ENCODE peak calls at places on chromosomes 4 and X, in seven cellular contexts. H, Q, U, R, K, F and G are unnamed samples.

GRCh38 chr4:88705805-88706518 is 8.3 kb upstream of the NAP1L5 start:
- DNase-seq in U (no peak), K (peak), H (no peak), F (peak), R (no peak), Q (peak), G (no peak)

GRCh38 chr4:169042608-169043007 is 32.6 kb upstream of the CBR4 start:
- DNase-seq in K (no peak), F (no peak), Q (no peak), R (no peak), H (no peak), U (no peak), G (no peak)

GRCh38 chr4:150090836-150091235 is 12.6 kb downstream of the DCLK2 start:
- DNase-seq in R (no peak), U (no peak), Q (peak), F (no peak), K (no peak), H (no peak), G (no peak)

GRCh38 chrX:78024349-78025108 is 55.1 kb upstream of the PGAM4 start:
- DNase-seq in R (peak), F (peak), U (peak), K (peak), Q (peak), H (peak), G (peak)

GRCh38 chr4:146634825-146635224 is 3.9 kb upstream of the POU4F2 start:
- DNase-seq in R (no peak), F (no peak), U (no peak), Q (no peak), H (no peak), K (no peak), G (no peak)

GRCh38 chr4:80202784-80203553 is 5.7 kb downstream of the PRDM8 start:
- DNase-seq in Q (peak), K (no peak), R (no peak), F (peak), H (no peak), U (no peak), G (no peak)

GRCh38 chrX:30822719-30823118 is 66.3 kb downstream of the TAB3 start:
- DNase-seq in H (no peak), R (no peak), U (peak), Q (no peak), F (no peak), K (no peak), G (no peak)

GRCh38 chrX:65516756-65517155 is 17.8 kb downstream of the LAS1L start:
- DNase-seq in R (no peak), F (no peak), U (no peak), H (no peak), K (no peak), Q (no peak), G (no peak)

GRCh38 chr4:85659626-85660213 is 184.8 kb downstream of the ARHGAP24 start:
- DNase-seq in R (no peak), F (no peak), Q (no peak), K (no peak), U (no peak), H (no peak), G (no peak)

GRCh38 chr4:41146716-41147506 is 67.4 kb downstream of the APBB2 start:
- DNase-seq in Q (peak), R (no peak), F (peak), H (no peak), K (no peak), U (no peak), G (no peak)

GRCh38 chr4:186724048-186724860 is 598 bp upstream of the FAT1 start:
- DNase-seq in H (peak), Q (peak), R (no peak), U (peak), K (peak), F (no peak), G (peak)

GRCh38 chr4:140242357-140243284 is 88.6 kb upstream of the MAML3 start:
- DNase-seq in U (no peak), R (no peak), Q (no peak), F (no peak), K (no peak), H (no peak), G (peak)

GRCh38 chrX:14030248-14030592 is 528 bp upstream of the GEMIN8 start:
- DNase-seq in H (no peak), U (peak), K (peak), Q (peak), F (peak), R (no peak), G (no peak)

GRCh38 chrX:106177106-106177981 is 9.2 kb downstream of the PWWP3B start:
- DNase-seq in F (no peak), U (no peak), Q (no peak), K (no peak), R (no peak), H (no peak), G (no peak)

GRCh38 chrX:3711331-3711917 is 2.0 kb downstream of the PRKX start:
- DNase-seq in K (no peak), F (no peak), H (no peak), U (peak), Q (no peak), R (no peak), G (peak)

GRCh38 chrX:39905946-39906345 is 191.8 kb downstream of the BCOR start:
- DNase-seq in H (no peak), Q (no peak), K (no peak), F (peak), R (no peak), U (no peak), G (no peak)

GRCh38 chrX:9071031-9071650 is 37.2 kb upstream of the FAM9B start:
- DNase-seq in F (peak), H (no peak), K (no peak), Q (peak), R (no peak), U (no peak), G (no peak)

GRCh38 chr4:67658302-67658701 is 42.7 kb downstream of the UBA6 start:
- DNase-seq in F (no peak), H (no peak), U (no peak), K (peak), R (no peak), Q (no peak), G (no peak)

GRCh38 chrX:77167993-77168392 is 279.2 kb upstream of the FGF16 start:
- DNase-seq in R (no peak), H (no peak), K (no peak), Q (no peak), F (peak), U (no peak), G (no peak)

GRCh38 chrX:63929608-63930007 is 144.6 kb upstream of the ARHGEF9 start:
- DNase-seq in U (no peak), F (no peak), H (no peak), Q (no peak), R (no peak), K (no peak), G (no peak)

GRCh38 chr4:5146248-5146647 is 95.0 kb downstream of the STK32B start:
- DNase-seq in H (no peak), U (no peak), Q (no peak), K (no peak), F (no peak), R (no peak), G (no peak)

GRCh38 chrX:72304877-72305276 is 837 bp downstream of the CITED1 start:
- DNase-seq in U (no peak), H (peak), K (no peak), Q (no peak), F (no peak), R (no peak), G (no peak)

GRCh38 chr4:127782275-127783025 is at the start of gene HSPA4L:
- DNase-seq in U (no peak), R (peak), F (peak), Q (peak), H (no peak), K (no peak), G (peak)

GRCh38 chr4:115154826-115155225 is 41.4 kb upstream of the NDST4 start:
- DNase-seq in H (no peak), F (no peak), Q (no peak), R (no peak), U (no peak), K (peak), G (no peak)

GRCh38 chrX:136667446-136668168 is 19.6 kb downstream of the CD40LG start:
- DNase-seq in F (no peak), Q (no peak), R (no peak), K (no peak), H (no peak), U (no peak), G (no peak)

DNA sequence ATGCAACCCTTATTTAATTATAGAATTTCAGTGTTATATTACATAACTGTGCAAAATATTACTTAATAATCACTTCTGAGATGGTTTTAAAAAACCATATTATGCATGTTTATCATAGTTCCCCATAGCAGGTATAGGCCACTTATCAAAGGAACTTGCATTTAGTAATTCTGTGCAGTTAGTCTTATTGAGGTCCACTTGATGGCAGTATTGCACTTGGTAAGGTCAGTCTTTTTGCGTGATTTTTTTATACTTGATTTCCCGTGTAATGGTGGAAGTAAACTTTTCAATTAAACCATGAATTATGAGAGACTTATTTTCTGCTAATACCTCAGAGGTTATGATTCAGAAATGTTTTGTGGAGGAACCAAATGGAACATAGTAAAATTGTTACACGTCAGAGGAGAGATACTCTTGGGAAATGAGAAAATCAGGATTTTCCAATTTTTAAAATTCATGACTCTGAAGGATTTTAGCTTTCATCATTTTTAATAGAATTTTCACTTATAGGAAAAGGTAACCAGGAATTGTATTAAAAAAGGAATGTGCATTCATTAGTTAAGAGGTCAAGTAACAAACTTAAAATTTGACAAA is 230.0 kb downstream of the CCSER1 start:
- DNase-seq in R (peak), H (peak), F (peak), U (peak), Q (peak), K (peak), G (no peak)
- TF ChIP-seq CTCF in R (peak), H (peak), F (peak), U (no peak), Q (peak), K (peak), G (peak)

GRCh38 chr4:20623936-20624335 is 76.3 kb upstream of the PACRGL start:
- DNase-seq in F (no peak), R (no peak), Q (no peak), K (no peak), U (no peak), H (no peak), G (no peak)

GRCh38 chr4:20626326-20626725 is 73.9 kb upstream of the PACRGL start:
- DNase-seq in Q (no peak), R (no peak), K (no peak), H (no peak), U (no peak), F (no peak), G (no peak)

GRCh38 chr4:20624783-20625364 is 75.4 kb upstream of the PACRGL start:
- DNase-seq in F (peak), K (peak), H (no peak), U (no peak), Q (peak), R (no peak), G (no peak)

GRCh38 chr4:20625460-20625859 is 74.8 kb upstream of the PACRGL start:
- DNase-seq in Q (no peak), H (no peak), K (no peak), F (no peak), U (no peak), R (no peak), G (peak)

GRCh38 chr4:20622701-20623100 is 77.6 kb upstream of the PACRGL start:
- DNase-seq in R (no peak), K (no peak), Q (no peak), U (no peak), H (no peak), F (no peak), G (no peak)
- H3K9ac ChIP-seq in R (no peak), K (no peak), Q (no peak), U (no peak), H (no peak), F (no peak), G (no peak)

DNA sequence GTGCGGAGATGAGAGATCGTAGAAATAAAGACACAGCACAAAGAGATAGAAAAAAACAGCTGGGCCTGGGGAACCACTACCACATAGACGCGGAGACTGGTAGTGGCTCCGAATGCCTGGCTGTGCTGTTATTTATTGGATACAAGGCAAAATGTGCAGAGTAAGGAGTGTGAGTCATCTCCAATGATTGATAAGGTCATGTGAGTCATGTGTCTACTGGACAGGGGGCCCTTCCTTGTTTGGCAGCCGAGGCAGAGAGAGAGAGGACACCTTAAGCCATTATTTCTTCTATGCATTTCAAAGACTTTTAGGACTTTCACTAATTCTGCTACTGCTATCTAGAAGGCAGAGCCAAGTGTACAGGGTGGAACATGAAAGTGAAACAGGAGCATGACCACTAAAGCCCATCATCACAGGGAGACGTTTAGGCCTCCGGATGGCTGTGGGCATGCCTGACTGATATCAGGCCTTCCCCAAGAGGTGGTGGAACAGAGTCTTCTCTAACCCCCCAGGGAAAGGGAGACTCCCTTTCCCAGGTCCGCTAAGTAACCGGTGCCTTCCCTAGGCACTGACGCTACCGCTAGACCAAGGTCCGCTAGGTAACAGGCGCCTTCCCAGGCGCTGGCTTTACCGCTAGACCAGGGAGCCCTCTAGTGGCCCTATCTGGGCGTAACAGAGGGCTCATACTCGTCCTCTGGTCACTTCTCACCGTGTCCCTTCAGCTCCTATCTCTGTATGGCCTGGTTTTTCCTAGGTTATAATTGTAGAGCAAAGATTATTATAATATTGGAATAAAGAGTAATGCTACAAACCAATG is 921.5 kb upstream of the PCDH10 start:
- DNase-seq in R (peak), K (peak), H (peak), F (peak), U (peak), Q (peak), G (peak)
- TF ChIP-seq CTCF in R (peak), K (no peak), H (peak), F (peak), U (peak), Q (peak), G (peak)

GRCh38 chrX:110222497-110223257 is 95.2 kb downstream of the AMMECR1 start:
- DNase-seq in K (no peak), F (no peak), Q (no peak), U (no peak), R (no peak), H (peak), G (no peak)

GRCh38 chrX:110218591-110218990 is 99.3 kb downstream of the AMMECR1 start:
- DNase-seq in Q (peak), F (no peak), K (no peak), U (no peak), R (no peak), H (no peak), G (no peak)

GRCh38 chrX:110215411-110215810 is 102.5 kb downstream of the AMMECR1 start:
- DNase-seq in H (no peak), R (no peak), Q (peak), K (no peak), F (no peak), U (no peak), G (no peak)

GRCh38 chrX:110216027-110216426 is 101.9 kb downstream of the AMMECR1 start:
- DNase-seq in H (no peak), R (no peak), U (no peak), K (no peak), F (no peak), Q (no peak), G (no peak)

GRCh38 chrX:110219920-110220319 is 98.0 kb downstream of the AMMECR1 start:
- DNase-seq in Q (peak), F (peak), R (no peak), K (peak), H (no peak), U (no peak), G (no peak)
- H3K9ac ChIP-seq in Q (no peak), F (no peak), R (no peak), K (no peak), H (no peak), U (no peak), G (no peak)

GRCh38 chr4:42750091-42750490 is 93.2 kb upstream of the ATP8A1 start:
- DNase-seq in R (no peak), K (no peak), F (peak), U (no peak), H (peak), Q (no peak), G (no peak)
- TF ChIP-seq CTCF in R (no peak), K (no peak), F (no peak), U (no peak), H (peak), Q (no peak), G (no peak)

GRCh38 chr4:109319684-109320083 is 17.2 kb upstream of the COL25A1 start:
- DNase-seq in Q (no peak), K (no peak), U (no peak), R (no peak), F (no peak), H (no peak), G (no peak)

GRCh38 chr4:109325698-109326097 is 23.2 kb upstream of the COL25A1 start:
- DNase-seq in H (no peak), R (no peak), U (no peak), Q (no peak), K (no peak), F (no peak), G (no peak)

GRCh38 chr4:109323348-109323747 is 20.9 kb upstream of the COL25A1 start:
- DNase-seq in U (no peak), R (no peak), K (no peak), Q (no peak), F (no peak), H (no peak), G (no peak)

GRCh38 chr4:109319156-109319555 is 16.7 kb upstream of the COL25A1 start:
- DNase-seq in K (no peak), U (no peak), R (no peak), F (no peak), Q (no peak), H (no peak), G (no peak)

DNA sequence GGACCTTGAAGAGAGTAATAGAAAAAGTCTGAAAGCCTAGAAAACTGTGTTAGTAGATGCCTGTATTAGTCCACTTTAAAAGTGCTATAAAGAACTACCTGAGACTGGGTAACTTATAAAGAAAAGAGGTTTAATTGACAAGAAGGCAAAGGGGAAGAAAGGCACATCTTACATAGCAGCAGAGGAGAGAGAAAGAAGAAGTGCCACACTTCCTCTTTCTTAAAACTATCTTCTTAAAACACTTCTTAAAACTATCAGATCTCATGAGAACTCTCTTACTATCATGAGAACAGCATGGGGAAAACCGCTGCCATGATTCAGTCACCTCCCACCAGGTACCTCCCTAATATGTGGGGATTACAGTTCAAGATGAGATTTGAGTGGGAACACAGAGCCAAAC is 18.8 kb upstream of the COL25A1 start:
- DNase-seq in R (no peak), H (no peak), Q (no peak), F (no peak), K (no peak), U (no peak), G (no peak)
- H3K9ac ChIP-seq in R (no peak), H (no peak), Q (no peak), F (no peak), K (no peak), U (no peak), G (no peak)

GRCh38 chr4:124713213-124713592 is 671 bp upstream of the ANKRD50 start:
- DNase-seq in H (peak), Q (peak), K (peak), U (peak), R (peak), F (peak), G (peak)

GRCh38 chr4:124712417-124713212 is at the start of gene ANKRD50:
- DNase-seq in R (peak), H (peak), U (peak), K (peak), Q (peak), F (peak), G (peak)

GRCh38 chr4:124710911-124711310 is 1.6 kb downstream of the ANKRD50 start:
- DNase-seq in U (no peak), R (no peak), Q (no peak), F (peak), H (no peak), K (peak), G (peak)

GRCh38 chr4:124710253-124710849 is 2.2 kb downstream of the ANKRD50 start:
- DNase-seq in Q (peak), K (peak), U (no peak), H (no peak), F (peak), R (no peak), G (no peak)

GRCh38 chr4:124711469-124712416 is 789 bp downstream of the ANKRD50 start:
- DNase-seq in U (peak), R (peak), Q (peak), F (peak), K (peak), H (peak), G (peak)
- TF ChIP-seq CTCF in U (no peak), R (no peak), Q (peak), F (peak), K (peak), H (peak), G (no peak)

DNA sequence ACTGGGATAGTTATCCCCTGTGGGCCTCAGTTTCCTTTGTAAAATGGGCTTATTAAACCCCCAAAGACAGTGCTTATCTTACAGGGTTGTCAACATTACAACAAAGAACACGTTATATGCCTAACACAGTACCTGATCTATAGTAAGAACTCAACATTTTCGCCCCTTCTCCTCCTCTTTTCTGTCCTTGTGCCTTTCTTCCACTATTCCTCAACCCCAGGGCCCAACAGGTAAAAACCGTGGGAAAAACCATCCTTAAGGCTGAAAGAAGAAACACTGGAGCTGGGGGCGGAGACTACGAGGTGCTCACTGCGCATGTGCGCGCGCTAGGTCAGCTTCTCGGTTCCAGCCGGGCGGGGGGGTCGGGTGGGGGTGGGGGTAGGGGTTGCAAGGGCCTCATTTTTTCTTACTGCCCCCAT is 435 bp upstream of the XIAP start:
- DNase-seq in U (no peak), R (no peak), F (no peak), H (peak), K (no peak), Q (no peak), G (peak)
- H3K9ac ChIP-seq in U (peak), R (peak), F (peak), H (peak), K (peak), Q (peak), G (peak)

GRCh38 chr4:71550220-71551190 is 211.7 kb downstream of the SLC4A4 start:
- DNase-seq in U (no peak), K (no peak), R (no peak), Q (peak), F (no peak), H (no peak), G (peak)
- TF ChIP-seq CTCF in U (no peak), K (no peak), R (no peak), Q (peak), F (no peak), H (no peak), G (no peak)